ENCODE peak calls at places on chromosomes 4 and X, in four cellular contexts. M is GM23248, Q is neural progenitor cell, W is MM.1S. Y is an unnamed sample.

GRCh38 chr4:61428950-61429349 is 228.8 kb downstream of the ADGRL3 start:
- DNase-seq in Q (no peak), W (no peak), M (no peak), Y (peak; percentile 78)

GRCh38 chr4:40334591-40335507 is at the start of gene CHRNA9:
- DNase-seq in W (no peak), M (peak; percentile 41), Q (peak; percentile 62), Y (no peak)

GRCh38 chr4:86841309-86841708 is 7.9 kb downstream of the SLC10A6 start:
- DNase-seq in W (no peak), Q (no peak), M (no peak), Y (peak; percentile 2)

GRCh38 chrX:150587585-150588503 is 19.4 kb downstream of the MTM1 start:
- DNase-seq in W (no peak), M (peak; percentile 25), Q (no peak), Y (peak; percentile 50)

GRCh38 chr4:10732235-10732975 is 47.8 kb upstream of the CLNK start:
- DNase-seq in M (no peak), Q (no peak), W (peak; percentile 27), Y (no peak)

GRCh38 chrX:68420559-68420958 is 12.7 kb downstream of the OPHN1 start:
- DNase-seq in Q (no peak), M (no peak), W (peak; percentile 10), Y (no peak)

GRCh38 chr4:41389356-41389755 is 132.6 kb downstream of the UCHL1 start:
- DNase-seq in W (no peak), Q (no peak), M (no peak), Y (no peak)

GRCh38 chrX:110286126-110286525 is 31.8 kb downstream of the AMMECR1 start:
- DNase-seq in Q (no peak), M (peak; percentile 89), W (no peak), Y (peak; percentile 86)

GRCh38 chr4:161936625-161937133 is 227.1 kb downstream of the FSTL5 start:
- DNase-seq in M (peak; percentile 2), Q (no peak), W (no peak), Y (peak; percentile 91)

GRCh38 chrX:40087574-40088298 is 10.0 kb downstream of the BCOR start:
- DNase-seq in W (no peak), Q (no peak), M (no peak), Y (no peak)

GRCh38 chrX:16148896-16149295 is 18.4 kb upstream of the MAGEB17 start:
- DNase-seq in W (no peak), Q (no peak), M (no peak), Y (peak; percentile 88)

GRCh38 chr4:48269861-48270515 is 350 bp upstream of the TEC start:
- DNase-seq in M (peak; percentile 82), W (peak; percentile 92), Q (peak; percentile 93), Y (peak; percentile 85)

GRCh38 chr4:73985528-73985852 is 2.5 kb downstream of the PPBP start:
- DNase-seq in W (no peak), M (no peak), Q (no peak), Y (no peak)

GRCh38 chr4:189597341-189597740 is 343.3 kb upstream of the FRG1 start:
- DNase-seq in M (no peak), W (no peak), Q (peak; percentile 13), Y (no peak)

GRCh38 chr4:113634081-113634969 is 127.2 kb downstream of the CAMK2D start:
- DNase-seq in M (no peak), W (no peak), Q (no peak), Y (peak; percentile 50)

DNA sequence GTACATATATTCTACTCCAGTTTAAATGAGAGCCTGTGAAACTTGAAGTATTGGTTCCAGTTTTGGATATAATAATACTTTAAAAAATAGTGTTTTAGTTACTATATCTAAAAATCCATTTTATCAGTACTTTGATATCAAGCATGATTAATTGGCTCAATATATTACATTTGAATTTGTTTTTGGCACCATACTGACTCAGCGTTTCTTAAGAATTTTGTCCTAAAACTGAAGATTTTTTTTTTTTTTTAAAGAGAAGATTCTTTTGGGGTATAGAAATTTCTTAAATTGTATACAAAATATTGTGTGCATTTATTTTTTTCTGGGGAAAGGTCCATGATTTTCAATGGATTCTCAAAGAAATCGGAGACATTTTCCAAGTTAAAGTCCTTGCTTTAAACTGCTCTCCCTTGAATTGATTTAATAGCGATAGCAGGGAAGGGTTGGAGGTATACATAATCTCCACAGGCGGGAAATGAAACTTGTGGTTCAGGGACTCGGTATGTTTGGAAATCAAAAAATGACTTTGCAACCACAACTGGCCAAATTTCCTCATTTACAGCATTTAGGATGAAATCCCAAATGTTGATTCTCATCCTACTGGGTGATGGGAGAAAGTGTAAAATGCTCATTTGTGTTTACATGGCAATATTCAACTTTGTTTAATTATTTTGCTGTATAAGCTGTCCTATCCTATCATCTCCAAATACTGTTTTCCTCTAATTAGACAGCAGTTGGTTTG is 62.3 kb downstream of the TMA16 start:
- DNase-seq in W (no peak), Q (no peak), M (no peak), Y (no peak)
- H3K9ac ChIP-seq in W (no peak overlapping the region), Q (no peak overlapping the region), M (no peak overlapping the region), Y (no peak overlapping the region)

DNA sequence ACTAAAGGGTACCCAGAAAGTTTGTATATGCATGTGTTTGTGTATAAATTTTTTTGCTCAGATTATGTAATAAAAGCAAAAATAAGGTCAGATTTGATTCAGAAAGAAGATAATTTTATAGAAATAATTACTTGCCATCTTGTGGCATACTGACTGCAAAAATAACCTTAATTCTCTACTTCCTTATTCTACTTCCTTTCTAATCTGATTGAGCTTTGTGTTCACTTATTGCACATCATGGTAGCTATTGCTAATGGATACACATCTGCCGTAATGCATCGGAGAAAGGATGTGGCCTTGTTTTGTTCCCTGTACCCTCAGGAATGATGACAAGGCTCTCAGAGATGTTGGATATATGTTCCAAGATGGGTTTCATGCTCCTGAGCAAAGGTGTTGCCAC is 10.5 kb upstream of the GNPDA2 start:
- DNase-seq in Q (no peak), M (no peak), W (no peak), Y (no peak)
- H3K27ac ChIP-seq in Q (no peak overlapping the region), M (no peak overlapping the region), W (no peak overlapping the region), Y (no peak overlapping the region)

GRCh38 chr4:83535945-83536648 is at the start of gene GPAT3:
- DNase-seq in M (peak; percentile 86), W (peak; percentile 55), Q (peak; percentile 60), Y (peak; percentile 87)

GRCh38 chr4:83536649-83537352 is 893 bp downstream of the GPAT3 start:
- DNase-seq in W (no peak), M (peak; percentile 18), Q (peak; percentile 21), Y (no peak)

DNA sequence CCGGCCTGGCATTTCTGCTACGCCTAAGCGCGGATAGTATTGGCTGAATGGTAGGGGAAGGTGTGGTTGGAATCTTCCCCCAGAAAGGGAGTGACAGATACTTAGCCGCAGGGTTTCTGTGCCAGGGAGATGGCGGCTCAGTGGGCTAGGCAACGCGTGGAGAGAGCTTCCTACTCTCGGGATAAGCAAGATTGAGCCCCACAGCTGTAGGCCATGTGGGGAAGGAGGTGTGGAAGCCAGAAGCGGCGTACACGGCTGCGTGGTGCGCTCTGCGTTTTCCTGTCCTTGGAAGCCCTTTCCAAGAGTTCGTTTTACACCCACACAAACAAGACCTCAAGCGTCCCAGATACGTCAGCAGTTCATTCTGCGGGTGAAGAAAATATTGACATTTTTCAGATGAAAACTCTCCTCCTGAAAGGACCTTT is 376 bp upstream of the GPAT3 start:
- DNase-seq in W (peak; percentile 48), Q (peak; percentile 54), M (peak; percentile 76), Y (peak; percentile 81)
- TF ChIP-seq EZH2phosphoT487 in W (no peak), Q (peak; percentile 56), M (no peak), Y (no peak)

GRCh38 chr4:141977433-141977832 is 341.1 kb downstream of the IL15 start:
- DNase-seq in Q (no peak), M (peak; percentile 10), W (peak; percentile 97), Y (peak; percentile 16)
- H3K9ac ChIP-seq in Q (no peak overlapping the region), M (no peak overlapping the region), W (peak overlapping the region; percentile 72), Y (no peak overlapping the region)

GRCh38 chr4:8241211-8241779 is 28.3 kb upstream of the HTRA3 start:
- DNase-seq in W (no peak), Q (no peak), M (no peak), Y (no peak)

GRCh38 chr4:8244001-8244757 is 25.4 kb upstream of the HTRA3 start:
- DNase-seq in M (no peak), W (no peak), Q (no peak), Y (no peak)

GRCh38 chr4:8241895-8242696 is 27.5 kb upstream of the HTRA3 start:
- DNase-seq in Q (peak; percentile 93), W (peak; percentile 52), M (peak; percentile 96), Y (peak; percentile 75)

GRCh38 chr4:8244931-8245460 is 24.6 kb upstream of the HTRA3 start:
- DNase-seq in W (no peak), M (no peak), Q (no peak), Y (no peak)

DNA sequence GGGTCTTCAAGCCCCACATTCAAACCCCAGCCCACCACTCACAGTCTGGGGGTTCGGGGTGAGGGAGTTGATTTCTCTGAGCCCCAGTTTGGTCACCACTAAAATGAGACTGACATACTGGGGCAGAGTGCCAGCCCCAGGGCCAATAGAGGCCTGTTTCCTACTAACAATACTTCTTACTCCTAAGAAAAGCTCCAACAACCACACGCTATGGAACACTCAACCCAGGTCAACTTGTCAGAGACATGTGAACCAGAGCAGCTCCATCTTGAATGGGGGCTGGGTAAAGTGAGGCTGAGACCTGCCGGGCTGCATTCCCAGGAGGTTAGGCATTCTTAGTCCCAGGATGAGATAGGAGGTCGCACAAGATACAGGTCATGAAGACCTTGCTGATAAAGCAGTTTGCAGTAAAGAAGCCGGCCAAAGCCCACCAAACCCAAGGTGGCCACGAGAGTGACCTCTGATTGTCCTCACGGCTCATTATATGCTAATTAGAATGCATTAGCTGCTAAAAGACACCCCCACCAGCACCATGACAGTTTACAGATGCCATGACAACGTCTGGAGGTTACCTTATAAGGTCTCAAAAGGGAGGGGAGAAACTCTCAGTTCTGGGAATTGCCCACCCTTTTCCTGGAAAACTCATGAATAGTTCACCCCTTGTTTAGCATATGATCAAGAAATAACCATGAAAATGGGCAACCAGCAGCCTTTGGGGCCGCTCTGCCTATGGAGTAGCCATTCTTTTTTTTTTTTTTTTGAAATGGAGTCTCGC is 26.6 kb upstream of the HTRA3 start:
- DNase-seq in M (no peak), W (no peak), Q (no peak), Y (no peak)
- H3K27ac ChIP-seq in M (no peak overlapping the region), W (no peak overlapping the region), Q (no peak overlapping the region), Y (no peak overlapping the region)

Y was measured in PC-3.